ENCODE peak calls at places on chromosomes 3 and 15, in eight cellular contexts. E, Y, B, H, J, T, M and D are unnamed samples.

GRCh38 chr3:162525052-162525451 is 1028.4 kb downstream of the OTOL1 start:
- DNase-seq in B (peak; percentile 90), M (peak; percentile 4), E (no peak), T (peak; percentile 9), J (no peak), H (no peak), Y (no peak), D (no peak)

GRCh38 chr3:74351213-74351612 is 263.2 kb downstream of the CNTN3 start:
- DNase-seq in M (no peak), Y (no peak), J (no peak), E (no peak), T (no peak), B (no peak), H (no peak), D (no peak)

GRCh38 chr3:126259411-126260391 is 79.3 kb upstream of the ALDH1L1 start:
- DNase-seq in Y (peak; percentile 21), T (peak; percentile 48), J (no peak), B (no peak), E (peak; percentile 57), M (peak; percentile 83), H (no peak), D (peak; percentile 31)

GRCh38 chr3:133268772-133269171 is 131.1 kb upstream of the BFSP2 start:
- DNase-seq in H (no peak), J (no peak), E (no peak), T (no peak), B (no peak), M (no peak), Y (no peak), D (no peak)

GRCh38 chr3:5186854-5187151 is 704 bp upstream of the EDEM1 start:
- DNase-seq in B (no peak), M (peak; percentile 18), J (no peak), T (no peak), E (no peak), H (no peak), Y (peak; percentile 33), D (no peak)

GRCh38 chr3:106119691-106120090 is 250.9 kb upstream of the CBLB start:
- DNase-seq in H (no peak), E (no peak), M (no peak), J (no peak), Y (peak; percentile 34), B (no peak), T (no peak), D (peak; percentile 45)

GRCh38 chr3:188321258-188321657 is 167.3 kb downstream of the LPP start:
- DNase-seq in E (no peak), H (no peak), Y (no peak), M (no peak), B (no peak), T (no peak), J (no peak), D (no peak)

GRCh38 chr3:73029321-73029796 is 32.1 kb upstream of the EBLN2 start:
- DNase-seq in T (no peak), E (no peak), B (peak; percentile 65), J (no peak), M (no peak), H (no peak), Y (peak; percentile 40), D (no peak)

GRCh38 chr15:75348034-75348562 is 1.3 kb downstream of the NEIL1 start:
- DNase-seq in Y (no peak), J (peak; percentile 40), B (no peak), T (peak; percentile 24), H (no peak), M (no peak), E (peak; percentile 28), D (no peak)

GRCh38 chr3:120649735-120650705 is 32.0 kb downstream of the HGD start:
- DNase-seq in J (peak; percentile 10), B (no peak), H (no peak), Y (no peak), E (no peak), T (no peak), M (no peak), D (no peak)

GRCh38 chr15:62757535-62757934 is 285.0 kb upstream of the TPM1 start:
- DNase-seq in T (no peak), B (no peak), H (no peak), E (no peak), Y (no peak), J (no peak), M (no peak), D (no peak)

GRCh38 chr15:72774696-72775383 is 8.7 kb downstream of the ADPGK start:
- DNase-seq in E (no peak), T (no peak), Y (no peak), M (no peak), B (no peak), H (no peak), J (no peak), D (no peak)

GRCh38 chr3:135150282-135150681 is 355.2 kb downstream of the EPHB1 start:
- DNase-seq in M (no peak), Y (no peak), E (no peak), T (no peak), H (no peak), B (no peak), J (no peak), D (no peak)

GRCh38 chr15:79418693-79419279 is 13.3 kb upstream of the MINAR1 start:
- DNase-seq in B (no peak), H (no peak), J (no peak), T (no peak), M (no peak), E (no peak), Y (no peak), D (no peak)

GRCh38 chr3:57706462-57706861 is 13.6 kb upstream of the DENND6A start:
- DNase-seq in M (no peak), T (no peak), H (no peak), Y (peak; percentile 94), J (no peak), E (peak; percentile 21), B (no peak), D (no peak)

GRCh38 chr3:196222876-196223595 is 6.7 kb downstream of the SLC51A start:
- DNase-seq in Y (peak; percentile 68), T (no peak), E (no peak), H (no peak), M (peak; percentile 31), J (no peak), B (no peak), D (no peak)

GRCh38 chr3:97131476-97131875 is 317.1 kb downstream of the EPHA6 start:
- DNase-seq in E (no peak), H (no peak), Y (no peak), T (no peak), M (no peak), J (no peak), B (no peak), D (no peak)

GRCh38 chr3:4771238-4771637 is 208.0 kb upstream of the BHLHE40 start:
- DNase-seq in E (no peak), H (no peak), B (no peak), Y (no peak), M (no peak), T (no peak), J (no peak), D (no peak)

GRCh38 chr3:13229291-13229949 is 156.2 kb upstream of the IQSEC1 start:
- DNase-seq in B (no peak), T (peak; percentile 9), Y (peak; percentile 92), M (no peak), H (no peak), J (peak; percentile 52), E (peak; percentile 61), D (peak; percentile 42)
- TF ChIP-seq CTCF in B (peak; percentile 35), T (no peak), Y (peak; percentile 92), M (no peak), H (no peak), J (peak; percentile 42), E (no peak), D (peak; percentile 33)

GRCh38 chr3:14152233-14152962 is 26.0 kb downstream of the XPC start:
- DNase-seq in M (no peak), J (no peak), B (no peak), H (no peak), T (no peak), Y (peak; percentile 29), E (peak; percentile 25), D (peak; percentile 35)
- TF ChIP-seq CTCF in M (no peak), J (no peak), B (peak; percentile 26), H (no peak), T (no peak), Y (peak; percentile 64), E (no peak), D (peak; percentile 27)

GRCh38 chr15:78264304-78265136 is at the start of gene DNAJA4:
- DNase-seq in J (peak; percentile 72), T (peak; percentile 66), B (no peak), Y (no peak), E (peak; percentile 68), H (peak; percentile 52), M (peak; percentile 67), D (peak; percentile 69)
- TF ChIP-seq CTCF in J (peak; percentile 27), T (no peak), B (no peak), Y (no peak), E (peak; percentile 28), H (peak; percentile 27), M (no peak), D (no peak)

GRCh38 chr3:37536799-37537311 is 324.8 kb upstream of the CTDSPL start:
- DNase-seq in M (no peak), J (no peak), E (no peak), B (no peak), H (no peak), T (no peak), Y (no peak), D (no peak)

GRCh38 chr3:37534940-37535339 is 326.7 kb upstream of the CTDSPL start:
- DNase-seq in H (no peak), J (no peak), Y (no peak), E (no peak), T (no peak), M (no peak), B (no peak), D (no peak)

GRCh38 chr3:37537914-37538691 is 323.6 kb upstream of the CTDSPL start:
- DNase-seq in E (no peak), H (no peak), B (no peak), M (no peak), T (no peak), Y (no peak), J (no peak), D (no peak)

GRCh38 chr3:37532168-37532567 is 329.5 kb upstream of the CTDSPL start:
- DNase-seq in M (no peak), Y (no peak), B (no peak), E (no peak), H (no peak), J (no peak), T (no peak), D (no peak)

DNA sequence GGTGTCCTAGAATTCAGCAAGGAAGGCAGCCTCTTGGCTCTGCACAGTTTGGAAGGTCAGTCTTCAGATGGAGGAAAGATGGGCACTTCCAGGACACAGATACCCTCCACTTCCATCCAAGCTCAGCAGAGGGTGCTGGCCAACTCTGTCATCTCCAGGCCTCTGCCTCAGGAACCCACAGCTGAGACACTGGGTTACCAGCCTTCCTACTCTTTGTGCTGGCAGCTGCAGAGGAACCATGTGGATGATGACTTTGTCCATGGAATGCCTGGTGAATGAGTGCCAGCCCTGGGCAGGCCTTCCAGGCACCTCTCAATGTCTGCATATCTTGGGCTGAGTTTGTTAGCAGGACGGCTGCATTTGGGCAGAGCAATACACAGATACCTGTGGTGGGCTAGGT is 325.6 kb upstream of the CTDSPL start:
- DNase-seq in T (no peak), H (no peak), M (no peak), J (no peak), B (no peak), Y (no peak), E (no peak), D (no peak)
- TF ChIP-seq CTCF in T (no peak), H (no peak), M (no peak), J (no peak), B (no peak), Y (no peak), E (no peak), D (no peak)

GRCh38 chr3:189340680-189341460 is 169.1 kb downstream of the TPRG1 start:
- DNase-seq in B (no peak), Y (peak; percentile 16), E (peak; percentile 44), J (no peak), T (no peak), M (no peak), H (no peak), D (peak; percentile 41)
- TF ChIP-seq CTCF in B (no peak), Y (peak; percentile 52), E (peak; percentile 57), J (no peak), T (no peak), M (no peak), H (peak; percentile 23), D (peak; percentile 40)